ENCODE peak calls at places on chromosomes 5 and 9, in five cellular contexts. One of them, this sample, is unnamed.
A peak's percentile ranks its signal among the peaks of the same experiment; 100 is the strongest.

GRCh38 chr5:137631453-137631852 is 104.4 kb downstream of the KLHL3 start:
- DNase-seq in IMR-90: no peak
- DNase-seq in adipocyte: no peak
- DNase-seq in HepG2: no peak
- DNase-seq in DMS153: no peak
- DNase-seq in this sample: no peak

GRCh38 chr5:54619732-54620582 is 102.4 kb downstream of the SNX18 start:
- DNase-seq in IMR-90: peak; percentile 44
- DNase-seq in adipocyte: peak; percentile 30
- DNase-seq in HepG2: no peak
- DNase-seq in DMS153: peak; percentile 5
- DNase-seq in this sample: no peak

GRCh38 chr5:137575847-137576246 is 76.7 kb upstream of the SPOCK1 start:
- DNase-seq in IMR-90: no peak
- DNase-seq in DMS153: peak; percentile 13
- DNase-seq in adipocyte: peak; percentile 11
- DNase-seq in HepG2: no peak
- DNase-seq in this sample: peak; percentile 18

GRCh38 chr9:101029300-101030021 is 934 bp downstream of the PLPPR1 start:
- DNase-seq in DMS153: no peak
- DNase-seq in adipocyte: no peak
- DNase-seq in HepG2: no peak
- DNase-seq in IMR-90: no peak
- DNase-seq in this sample: no peak

GRCh38 chr5:150153957-150154617 is 1.6 kb downstream of the PDGFRB start:
- DNase-seq in IMR-90: peak; percentile 80
- DNase-seq in HepG2: peak; percentile 30
- DNase-seq in adipocyte: peak; percentile 76
- DNase-seq in DMS153: no peak
- DNase-seq in this sample: peak; percentile 67

GRCh38 chr9:107557236-107557990 is 67.8 kb upstream of the KLF4 start:
- DNase-seq in IMR-90: peak; percentile 20
- DNase-seq in adipocyte: no peak
- DNase-seq in HepG2: no peak
- DNase-seq in DMS153: no peak
- DNase-seq in this sample: no peak

GRCh38 chr9:3769646-3770045 is 243.8 kb upstream of the RFX3 start:
- DNase-seq in adipocyte: no peak
- DNase-seq in DMS153: no peak
- DNase-seq in HepG2: no peak
- DNase-seq in IMR-90: no peak
- DNase-seq in this sample: no peak

GRCh38 chr5:134140530-134141201 is 26.2 kb downstream of the TCF7 start:
- DNase-seq in IMR-90: peak; percentile 71
- DNase-seq in HepG2: peak; percentile 78
- DNase-seq in DMS153: peak; percentile 50
- DNase-seq in adipocyte: peak; percentile 83
- DNase-seq in this sample: peak; percentile 85

GRCh38 chr5:1887400-1888360 is 5.0 kb upstream of the IRX4 start:
- DNase-seq in HepG2: no peak
- DNase-seq in adipocyte: no peak
- DNase-seq in DMS153: no peak
- DNase-seq in IMR-90: no peak
- DNase-seq in this sample: no peak

GRCh38 chr9:89405832-89406231 is 87.5 kb downstream of the SECISBP2 start:
- DNase-seq in DMS153: no peak
- DNase-seq in HepG2: no peak
- DNase-seq in adipocyte: no peak
- DNase-seq in IMR-90: no peak
- DNase-seq in this sample: no peak

GRCh38 chr5:160479926-160480325 is 58.3 kb downstream of the PTTG1 start:
- DNase-seq in IMR-90: peak; percentile 84
- DNase-seq in adipocyte: peak; percentile 73
- DNase-seq in HepG2: no peak
- DNase-seq in DMS153: no peak
- DNase-seq in this sample: peak; percentile 40